ENCODE peak calls at places on chromosomes 5 and 9, in nine cellular contexts. One of them, this sample, is unnamed.

GRCh38 chr9:134243778-134244467 is 79.6 kb upstream of the RNU6ATAC start:
- DNase-seq in hepatocyte: no peak
- DNase-seq in AG10803: peak; percentile 31
- DNase-seq in CD4-positive, alpha-beta T cell: peak; percentile 8
- DNase-seq in Calu3: no peak
- DNase-seq in LNCaP clone FGC: no peak
- DNase-seq in uterus: no peak
- DNase-seq in mesothelial cell of epicardium: no peak
- DNase-seq in PC-3: no peak
- DNase-seq in this sample: peak; percentile 51

GRCh38 chr5:168879929-168880328 is 300.8 kb upstream of the PANK3 start:
- DNase-seq in hepatocyte: peak; percentile 37
- DNase-seq in AG10803: peak; percentile 48
- DNase-seq in CD4-positive, alpha-beta T cell: no peak
- DNase-seq in Calu3: no peak
- DNase-seq in LNCaP clone FGC: peak; percentile 56
- DNase-seq in uterus: no peak
- DNase-seq in mesothelial cell of epicardium: no peak
- DNase-seq in PC-3: no peak
- DNase-seq in this sample: no peak

GRCh38 chr5:32151198-32151597 is 22.9 kb downstream of the GOLPH3 start:
- DNase-seq in hepatocyte: no peak
- DNase-seq in AG10803: no peak
- DNase-seq in CD4-positive, alpha-beta T cell: no peak
- DNase-seq in Calu3: no peak
- DNase-seq in LNCaP clone FGC: no peak
- DNase-seq in uterus: no peak
- DNase-seq in mesothelial cell of epicardium: no peak
- DNase-seq in PC-3: no peak
- DNase-seq in this sample: no peak

GRCh38 chr9:33466565-33467495 is 6.9 kb downstream of the NOL6 start:
- DNase-seq in hepatocyte: peak; percentile 79
- DNase-seq in AG10803: peak; percentile 24
- DNase-seq in CD4-positive, alpha-beta T cell: peak; percentile 81
- DNase-seq in Calu3: peak; percentile 74
- DNase-seq in LNCaP clone FGC: no peak
- DNase-seq in uterus: peak; percentile 56
- DNase-seq in mesothelial cell of epicardium: peak; percentile 83
- DNase-seq in PC-3: peak; percentile 59
- DNase-seq in this sample: peak; percentile 69

GRCh38 chr9:81534138-81534865 is 155.0 kb downstream of the TLE1 start:
- DNase-seq in hepatocyte: no peak
- DNase-seq in AG10803: no peak
- DNase-seq in CD4-positive, alpha-beta T cell: no peak
- DNase-seq in Calu3: no peak
- DNase-seq in LNCaP clone FGC: no peak
- DNase-seq in uterus: no peak
- DNase-seq in mesothelial cell of epicardium: no peak
- DNase-seq in PC-3: peak; percentile 34
- DNase-seq in this sample: no peak

GRCh38 chr5:157971466-157972324 is 112.8 kb upstream of the CLINT1 start:
- DNase-seq in hepatocyte: peak; percentile 46
- DNase-seq in AG10803: peak; percentile 38
- DNase-seq in CD4-positive, alpha-beta T cell: no peak
- DNase-seq in Calu3: no peak
- DNase-seq in LNCaP clone FGC: no peak
- DNase-seq in uterus: no peak
- DNase-seq in mesothelial cell of epicardium: no peak
- DNase-seq in PC-3: no peak
- DNase-seq in this sample: no peak

GRCh38 chr9:137251194-137251461 is at the start of gene STPG3:
- DNase-seq in hepatocyte: no peak
- DNase-seq in AG10803: no peak
- DNase-seq in CD4-positive, alpha-beta T cell: no peak
- DNase-seq in Calu3: no peak
- DNase-seq in LNCaP clone FGC: no peak
- DNase-seq in uterus: no peak
- DNase-seq in mesothelial cell of epicardium: no peak
- DNase-seq in PC-3: no peak
- DNase-seq in this sample: no peak

GRCh38 chr5:31918739-31919138 is 255.4 kb downstream of the GOLPH3 start:
- DNase-seq in hepatocyte: no peak
- DNase-seq in AG10803: no peak
- DNase-seq in CD4-positive, alpha-beta T cell: no peak
- DNase-seq in Calu3: no peak
- DNase-seq in LNCaP clone FGC: no peak
- DNase-seq in uterus: no peak
- DNase-seq in mesothelial cell of epicardium: no peak
- DNase-seq in PC-3: no peak
- DNase-seq in this sample: no peak

GRCh38 chr5:40622463-40623252 is 57.1 kb upstream of the PTGER4 start:
- DNase-seq in hepatocyte: no peak
- DNase-seq in AG10803: no peak
- DNase-seq in CD4-positive, alpha-beta T cell: no peak
- DNase-seq in Calu3: no peak
- DNase-seq in LNCaP clone FGC: no peak
- DNase-seq in uterus: no peak
- DNase-seq in mesothelial cell of epicardium: no peak
- DNase-seq in PC-3: no peak
- DNase-seq in this sample: no peak

GRCh38 chr5:110225949-110226348 is 500.5 kb downstream of the TMEM232 start:
- DNase-seq in hepatocyte: no peak
- DNase-seq in AG10803: no peak
- DNase-seq in CD4-positive, alpha-beta T cell: no peak
- DNase-seq in Calu3: no peak
- DNase-seq in LNCaP clone FGC: no peak
- DNase-seq in uterus: no peak
- DNase-seq in mesothelial cell of epicardium: no peak
- DNase-seq in PC-3: no peak
- DNase-seq in this sample: no peak

GRCh38 chr5:36832274-36832673 is 44.3 kb upstream of the NIPBL start:
- DNase-seq in hepatocyte: no peak
- DNase-seq in AG10803: no peak
- DNase-seq in CD4-positive, alpha-beta T cell: no peak
- DNase-seq in Calu3: no peak
- DNase-seq in LNCaP clone FGC: no peak
- DNase-seq in uterus: no peak
- DNase-seq in mesothelial cell of epicardium: no peak
- DNase-seq in PC-3: no peak
- DNase-seq in this sample: no peak

GRCh38 chr9:4344946-4345345 is 45.1 kb upstream of the GLIS3 start:
- DNase-seq in hepatocyte: peak; percentile 49
- DNase-seq in AG10803: no peak
- DNase-seq in CD4-positive, alpha-beta T cell: no peak
- DNase-seq in Calu3: no peak
- DNase-seq in LNCaP clone FGC: no peak
- DNase-seq in uterus: no peak
- DNase-seq in mesothelial cell of epicardium: no peak
- DNase-seq in PC-3: no peak
- DNase-seq in this sample: no peak

GRCh38 chr5:140642718-140643117 is 3.5 kb downstream of the TMCO6 start:
- DNase-seq in hepatocyte: no peak
- DNase-seq in AG10803: peak; percentile 95
- DNase-seq in CD4-positive, alpha-beta T cell: no peak
- DNase-seq in Calu3: no peak
- DNase-seq in LNCaP clone FGC: no peak
- DNase-seq in uterus: no peak
- DNase-seq in mesothelial cell of epicardium: no peak
- DNase-seq in PC-3: no peak
- DNase-seq in this sample: no peak

GRCh38 chr5:42807722-42808447 is 3.8 kb downstream of the SELENOP start:
- DNase-seq in hepatocyte: peak; percentile 46
- DNase-seq in AG10803: no peak
- DNase-seq in CD4-positive, alpha-beta T cell: no peak
- DNase-seq in Calu3: no peak
- DNase-seq in LNCaP clone FGC: no peak
- DNase-seq in uterus: no peak
- DNase-seq in mesothelial cell of epicardium: no peak
- DNase-seq in PC-3: no peak
- DNase-seq in this sample: no peak

GRCh38 chr5:134008257-134008749 is 3.5 kb upstream of the VDAC1 start:
- DNase-seq in hepatocyte: no peak
- DNase-seq in AG10803: no peak
- DNase-seq in CD4-positive, alpha-beta T cell: no peak
- DNase-seq in Calu3: no peak
- DNase-seq in LNCaP clone FGC: no peak
- DNase-seq in uterus: no peak
- DNase-seq in mesothelial cell of epicardium: no peak
- DNase-seq in PC-3: no peak
- DNase-seq in this sample: no peak

GRCh38 chr5:81422671-81423070 is 28.7 kb upstream of the ACOT12 start:
- DNase-seq in hepatocyte: peak; percentile 23
- DNase-seq in AG10803: peak; percentile 60
- DNase-seq in CD4-positive, alpha-beta T cell: no peak
- DNase-seq in Calu3: peak; percentile 47
- DNase-seq in LNCaP clone FGC: no peak
- DNase-seq in uterus: no peak
- DNase-seq in mesothelial cell of epicardium: no peak
- DNase-seq in PC-3: peak; percentile 93
- DNase-seq in this sample: no peak

GRCh38 chr5:1477341-1477740 is 32.1 kb upstream of the SLC6A3 start:
- DNase-seq in hepatocyte: no peak
- DNase-seq in AG10803: no peak
- DNase-seq in CD4-positive, alpha-beta T cell: no peak
- DNase-seq in Calu3: no peak
- DNase-seq in LNCaP clone FGC: no peak
- DNase-seq in uterus: no peak
- DNase-seq in mesothelial cell of epicardium: no peak
- DNase-seq in PC-3: no peak
- DNase-seq in this sample: no peak

GRCh38 chr5:75468593-75468992 is 42.8 kb downstream of the CERT1 start:
- DNase-seq in hepatocyte: no peak
- DNase-seq in AG10803: no peak
- DNase-seq in CD4-positive, alpha-beta T cell: no peak
- DNase-seq in Calu3: no peak
- DNase-seq in LNCaP clone FGC: no peak
- DNase-seq in uterus: no peak
- DNase-seq in mesothelial cell of epicardium: no peak
- DNase-seq in PC-3: no peak
- DNase-seq in this sample: no peak

GRCh38 chr5:107068782-107069181 is 602.0 kb downstream of the EFNA5 start:
- DNase-seq in hepatocyte: no peak
- DNase-seq in AG10803: no peak
- DNase-seq in CD4-positive, alpha-beta T cell: no peak
- DNase-seq in Calu3: no peak
- DNase-seq in LNCaP clone FGC: no peak
- DNase-seq in uterus: no peak
- DNase-seq in mesothelial cell of epicardium: no peak
- DNase-seq in PC-3: no peak
- DNase-seq in this sample: no peak

GRCh38 chr5:107072967-107073366 is 597.8 kb downstream of the EFNA5 start:
- DNase-seq in hepatocyte: peak; percentile 11
- DNase-seq in AG10803: no peak
- DNase-seq in CD4-positive, alpha-beta T cell: no peak
- DNase-seq in Calu3: no peak
- DNase-seq in LNCaP clone FGC: no peak
- DNase-seq in uterus: no peak
- DNase-seq in mesothelial cell of epicardium: no peak
- DNase-seq in PC-3: no peak
- DNase-seq in this sample: no peak

GRCh38 chr5:107063511-107063910 is 607.2 kb downstream of the EFNA5 start:
- DNase-seq in hepatocyte: no peak
- DNase-seq in AG10803: no peak
- DNase-seq in CD4-positive, alpha-beta T cell: no peak
- DNase-seq in Calu3: no peak
- DNase-seq in LNCaP clone FGC: no peak
- DNase-seq in uterus: no peak
- DNase-seq in mesothelial cell of epicardium: no peak
- DNase-seq in PC-3: peak; percentile 52
- DNase-seq in this sample: no peak

GRCh38 chr5:107072440-107072839 is 598.3 kb downstream of the EFNA5 start:
- DNase-seq in hepatocyte: no peak
- DNase-seq in AG10803: no peak
- DNase-seq in CD4-positive, alpha-beta T cell: no peak
- DNase-seq in Calu3: no peak
- DNase-seq in LNCaP clone FGC: no peak
- DNase-seq in uterus: no peak
- DNase-seq in mesothelial cell of epicardium: no peak
- DNase-seq in PC-3: no peak
- DNase-seq in this sample: no peak

GRCh38 chr5:107067391-107067790 is 603.3 kb downstream of the EFNA5 start:
- DNase-seq in hepatocyte: no peak
- DNase-seq in AG10803: no peak
- DNase-seq in CD4-positive, alpha-beta T cell: no peak
- DNase-seq in Calu3: no peak
- DNase-seq in LNCaP clone FGC: no peak
- DNase-seq in uterus: no peak
- DNase-seq in mesothelial cell of epicardium: no peak
- DNase-seq in PC-3: no peak
- DNase-seq in this sample: no peak
- TF ChIP-seq CTCF in hepatocyte: no peak
- TF ChIP-seq CTCF in AG10803: no peak
- TF ChIP-seq CTCF in CD4-positive, alpha-beta T cell: no peak
- TF ChIP-seq CTCF in Calu3: no peak
- TF ChIP-seq CTCF in LNCaP clone FGC: no peak
- TF ChIP-seq CTCF in uterus: no peak
- TF ChIP-seq CTCF in mesothelial cell of epicardium: no peak
- TF ChIP-seq CTCF in PC-3: no peak
- TF ChIP-seq CTCF in this sample: no peak

GRCh38 chr5:171270136-171270535 is 38.9 kb upstream of the TLX3 start:
- DNase-seq in hepatocyte: no peak
- DNase-seq in AG10803: peak; percentile 24
- DNase-seq in CD4-positive, alpha-beta T cell: no peak
- DNase-seq in Calu3: no peak
- DNase-seq in LNCaP clone FGC: no peak
- DNase-seq in uterus: no peak
- DNase-seq in mesothelial cell of epicardium: no peak
- DNase-seq in PC-3: no peak
- DNase-seq in this sample: no peak
- TF ChIP-seq CTCF in hepatocyte: no peak
- TF ChIP-seq CTCF in AG10803: no peak
- TF ChIP-seq CTCF in CD4-positive, alpha-beta T cell: no peak
- TF ChIP-seq CTCF in Calu3: no peak
- TF ChIP-seq CTCF in LNCaP clone FGC: no peak
- TF ChIP-seq CTCF in uterus: no peak
- TF ChIP-seq CTCF in mesothelial cell of epicardium: no peak
- TF ChIP-seq CTCF in PC-3: no peak
- TF ChIP-seq CTCF in this sample: no peak

GRCh38 chr5:92470770-92471169 is 1087.7 kb upstream of the ARRDC3 start:
- DNase-seq in hepatocyte: no peak
- DNase-seq in AG10803: no peak
- DNase-seq in CD4-positive, alpha-beta T cell: no peak
- DNase-seq in Calu3: no peak
- DNase-seq in LNCaP clone FGC: no peak
- DNase-seq in uterus: no peak
- DNase-seq in mesothelial cell of epicardium: no peak
- DNase-seq in PC-3: no peak
- DNase-seq in this sample: no peak
- TF ChIP-seq CTCF in hepatocyte: no peak
- TF ChIP-seq CTCF in AG10803: no peak
- TF ChIP-seq CTCF in CD4-positive, alpha-beta T cell: no peak
- TF ChIP-seq CTCF in Calu3: no peak
- TF ChIP-seq CTCF in LNCaP clone FGC: no peak
- TF ChIP-seq CTCF in uterus: no peak
- TF ChIP-seq CTCF in mesothelial cell of epicardium: no peak
- TF ChIP-seq CTCF in PC-3: peak; percentile 33
- TF ChIP-seq CTCF in this sample: no peak

DNA sequence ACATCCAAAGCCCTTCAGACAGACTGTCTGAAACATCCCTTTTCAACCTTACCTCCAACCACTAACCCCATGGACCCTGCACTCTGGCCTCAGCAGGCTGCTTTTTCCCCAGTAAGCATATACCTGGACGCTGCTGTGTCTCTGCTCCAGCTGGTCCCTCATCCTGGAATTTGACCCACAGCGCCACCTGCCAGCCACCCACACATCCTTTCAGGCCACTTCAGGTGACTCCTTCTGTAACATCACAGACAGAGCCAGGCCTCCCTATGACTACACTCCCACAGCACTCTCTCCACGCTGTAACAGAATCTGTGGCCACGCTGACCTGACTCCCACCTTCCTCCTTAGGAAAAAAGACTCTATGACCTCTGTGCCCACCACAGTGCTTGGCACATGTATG is 3.4 kb downstream of the MGAT1 start:
- DNase-seq in hepatocyte: peak; percentile 69
- DNase-seq in AG10803: no peak
- DNase-seq in CD4-positive, alpha-beta T cell: no peak
- DNase-seq in Calu3: peak; percentile 79
- DNase-seq in LNCaP clone FGC: no peak
- DNase-seq in uterus: no peak
- DNase-seq in mesothelial cell of epicardium: peak; percentile 46
- DNase-seq in PC-3: peak; percentile 49
- DNase-seq in this sample: peak; percentile 37
- TF ChIP-seq CTCF in hepatocyte: peak; percentile 42
- TF ChIP-seq CTCF in AG10803: peak; percentile 13
- TF ChIP-seq CTCF in CD4-positive, alpha-beta T cell: peak; percentile 28
- TF ChIP-seq CTCF in Calu3: peak; percentile 61
- TF ChIP-seq CTCF in LNCaP clone FGC: peak; percentile 40
- TF ChIP-seq CTCF in uterus: peak; percentile 8
- TF ChIP-seq CTCF in mesothelial cell of epicardium: no peak
- TF ChIP-seq CTCF in PC-3: peak; percentile 65
- TF ChIP-seq CTCF in this sample: no peak

This sample was measured in lung.